ENCODE peak calls at places on chromosomes 2 and 18, in six cellular contexts. B is HepG2, T is A549, K is GM12878, R is SK-N-SH, N is K562. C is an unnamed sample.

GRCh38 chr2:19649785-19650380 is 251.9 kb downstream of the TTC32 start:
- DNase-seq in B (no peak), T (no peak), K (no peak), R (no peak), N (no peak), C (peak; percentile 100)

GRCh38 chr18:44321868-44322590 is 358.7 kb upstream of the SETBP1 start:
- DNase-seq in B (no peak), T (no peak), K (no peak), R (no peak), N (no peak), C (no peak)

GRCh38 chr2:238945433-238946150 is 97.7 kb downstream of the TWIST2 start:
- DNase-seq in B (peak; percentile 29), T (peak; percentile 22), K (no peak), R (no peak), N (peak; percentile 19), C (peak; percentile 42)

GRCh38 chr2:227480528-227480927 is 8.6 kb downstream of the AGFG1 start:
- DNase-seq in B (no peak), T (no peak), K (no peak), R (no peak), N (no peak), C (no peak)

GRCh38 chr18:41096504-41096903 is 858.5 kb upstream of the PIK3C3 start:
- DNase-seq in B (no peak), T (no peak), K (no peak), R (peak; percentile 1), N (no peak), C (peak; percentile 42)

GRCh38 chr2:143885461-143885860 is 634.5 kb downstream of the ZEB2 start:
- DNase-seq in B (no peak), T (no peak), K (no peak), R (no peak), N (no peak), C (peak; percentile 3)

GRCh38 chr2:207796585-207797350 is 27.1 kb upstream of the FZD5 start:
- DNase-seq in B (peak; percentile 87), T (no peak), K (no peak), R (no peak), N (no peak), C (peak; percentile 28)

GRCh38 chr2:128661955-128662564 is 343.4 kb upstream of the HS6ST1 start:
- DNase-seq in B (no peak), T (no peak), K (no peak), R (no peak), N (no peak), C (no peak)

GRCh38 chr2:230347659-230348305 is 20.8 kb downstream of the SP140L start:
- DNase-seq in B (no peak), T (no peak), K (peak; percentile 32), R (no peak), N (no peak), C (peak; percentile 31)

GRCh38 chr2:8575011-8575750 is 106.7 kb upstream of the ID2 start:
- DNase-seq in B (peak; percentile 44), T (no peak), K (no peak), R (peak; percentile 89), N (no peak), C (peak; percentile 22)

GRCh38 chr18:2672872-2673271 is 17.3 kb downstream of the SMCHD1 start:
- DNase-seq in B (no peak), T (no peak), K (no peak), R (no peak), N (no peak), C (no peak)

GRCh38 chr2:12903272-12903671 is 186.5 kb downstream of the TRIB2 start:
- DNase-seq in B (no peak), T (no peak), K (no peak), R (no peak), N (no peak), C (peak; percentile 44)

GRCh38 chr18:48619501-48619900 is 80.7 kb downstream of the CTIF start:
- DNase-seq in B (no peak), T (no peak), K (no peak), R (no peak), N (no peak), C (no peak)

GRCh38 chr2:149313512-149313972 is 16.8 kb upstream of the LYPD6 start:
- DNase-seq in B (peak; percentile 52), T (peak; percentile 43), K (peak; percentile 9), R (peak; percentile 85), N (peak; percentile 80), C (peak; percentile 24)

GRCh38 chr18:48623468-48624220 is 84.8 kb downstream of the CTIF start:
- DNase-seq in B (no peak), T (no peak), K (no peak), R (no peak), N (no peak), C (peak; percentile 88)

GRCh38 chr2:96815326-96816126 is 542 bp upstream of the CNNM3 start:
- DNase-seq in B (peak; percentile 39), T (peak; percentile 62), K (no peak), R (peak; percentile 69), N (no peak), C (peak; percentile 63)
- TF ChIP-seq SMC3 in B (no peak), T (no peak), K (no peak), R (no peak), N (no peak), C (no peak)

GRCh38 chr2:70979626-70980025 is 1.2 kb downstream of the ANKRD53 start:
- DNase-seq in B (no peak), T (no peak), K (no peak), R (no peak), N (no peak), C (no peak)
- TF ChIP-seq SMC3 in B (no peak), T (no peak), K (no peak), R (no peak), N (no peak), C (no peak)

GRCh38 chr2:190441564-190441963 is 33.4 kb downstream of the MFSD6 start:
- DNase-seq in B (no peak), T (no peak), K (no peak), R (no peak), N (no peak), C (no peak)
- TF ChIP-seq SMC3 in B (no peak), T (no peak), K (no peak), R (no peak), N (no peak), C (no peak)

GRCh38 chr2:233832869-233833812 is 21.2 kb downstream of the HJURP start:
- DNase-seq in B (peak; percentile 54), T (peak; percentile 93), K (no peak), R (peak; percentile 67), N (no peak), C (peak; percentile 73)
- TF ChIP-seq SMC3 in B (peak; percentile 69), T (peak; percentile 93), K (no peak), R (peak; percentile 37), N (no peak), C (no peak)

GRCh38 chr2:33395660-33396249 is 80.7 kb upstream of the RASGRP3 start:
- DNase-seq in B (peak; percentile 18), T (peak; percentile 26), K (no peak), R (peak; percentile 50), N (peak; percentile 56), C (peak; percentile 59)
- TF ChIP-seq SMC3 in B (no peak), T (peak; percentile 53), K (peak; percentile 27), R (peak; percentile 39), N (peak; percentile 43), C (peak; percentile 63)

GRCh38 chr2:46358713-46359112 is 61.5 kb downstream of the EPAS1 start:
- DNase-seq in B (peak; percentile 42), T (no peak), K (no peak), R (no peak), N (no peak), C (no peak)
- TF ChIP-seq SMC3 in B (no peak), T (no peak), K (no peak), R (no peak), N (no peak), C (no peak)

DNA sequence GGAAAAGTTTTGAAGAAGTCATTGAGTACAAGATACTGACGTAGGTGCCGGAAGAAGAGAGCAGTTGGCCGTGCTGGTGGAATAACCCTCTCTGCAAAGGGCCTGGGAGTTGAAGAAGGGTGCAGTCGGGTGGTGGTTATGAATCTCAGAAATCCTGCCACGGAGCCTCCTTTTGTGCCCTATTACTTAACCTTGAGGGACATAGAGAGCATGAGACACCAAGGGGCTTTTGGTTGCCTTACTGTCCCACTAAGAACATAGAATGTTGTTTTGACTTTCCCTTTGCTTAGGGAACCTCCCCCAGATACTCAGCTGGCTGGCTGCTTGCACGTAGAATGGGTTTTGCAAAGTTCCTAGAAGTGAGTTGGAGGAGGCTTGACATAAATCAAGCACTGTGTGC is 1.3 kb upstream of the CD28 start:
- DNase-seq in B (no peak), T (no peak), K (no peak), R (no peak), N (no peak), C (no peak)
- TF ChIP-seq SMC3 in B (no peak), T (no peak), K (no peak), R (no peak), N (no peak), C (no peak)

DNA sequence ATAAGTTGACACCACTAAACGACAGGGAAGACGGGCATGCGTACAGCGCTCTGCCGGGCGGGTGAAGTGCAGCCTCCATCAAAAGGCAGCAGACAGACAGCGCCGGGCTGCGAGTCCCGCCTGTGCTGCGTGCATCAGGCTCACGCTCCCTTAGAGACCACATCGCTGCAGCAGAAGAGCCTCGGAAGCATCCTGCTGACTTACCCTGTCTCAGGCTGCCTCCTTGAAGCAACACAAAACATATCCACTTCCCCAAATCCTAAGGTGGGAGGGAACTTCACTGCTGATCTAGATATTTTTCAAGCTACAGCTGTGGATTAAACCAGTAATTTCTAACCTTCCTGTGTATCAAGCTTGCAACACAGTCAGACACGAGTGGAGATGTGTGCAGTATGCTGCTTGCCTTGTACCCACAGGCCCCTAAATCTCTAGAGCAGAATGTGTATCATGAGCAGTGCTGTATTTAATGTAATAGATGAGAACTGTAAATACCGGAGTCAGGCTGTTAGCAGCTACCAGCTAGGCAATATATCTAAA is 6.4 kb downstream of the MYT1L start:
- DNase-seq in B (no peak), T (no peak), K (no peak), R (peak; percentile 48), N (no peak), C (no peak)
- TF ChIP-seq SMC3 in B (no peak), T (no peak), K (no peak), R (peak; percentile 0), N (no peak), C (no peak)

C was measured in IMR-90.